ENCODE peak calls at places on chromosomes 13 and 19, in four cellular contexts. G is tibial artery, H is DND-41, S is IMR-90. A is an unnamed sample.

GRCh38 chr13:37621811-37622361 is 23.3 kb upstream of the POSTN start:
- DNase-seq in G (no peak), H (no peak), S (peak; percentile 84), A (no peak)

GRCh38 chr19:7191946-7192691 is 102.1 kb downstream of the INSR start:
- DNase-seq in G (no peak), H (peak; percentile 64), S (no peak), A (peak; percentile 69)

GRCh38 chr13:106617561-106617960 is 49.6 kb upstream of the ARGLU1 start:
- DNase-seq in G (no peak), H (no peak), S (peak; percentile 39), A (no peak)

GRCh38 chr13:46386996-46387851 is at the start of gene RUBCNL:
- DNase-seq in G (no peak), H (peak; percentile 65), S (no peak), A (peak; percentile 13)

GRCh38 chr19:47427241-47428176 is 8.2 kb upstream of the MEIS3 start:
- DNase-seq in G (no peak), H (peak; percentile 69), S (peak; percentile 45), A (peak; percentile 69)

GRCh38 chr19:42023121-42023942 is 29.3 kb upstream of the ATP1A3 start:
- DNase-seq in G (no peak), H (peak; percentile 34), S (peak; percentile 8), A (no peak)

GRCh38 chr19:33306853-33307792 is 4.8 kb upstream of the CEBPA start:
- DNase-seq in G (no peak), H (no peak), S (no peak), A (no peak)

GRCh38 chr13:111403266-111403665 is 82.8 kb downstream of the TEX29 start:
- DNase-seq in G (peak; percentile 28), H (no peak), S (no peak), A (no peak)

GRCh38 chr13:89163081-89163480 is 1491.9 kb downstream of the SLITRK5 start:
- DNase-seq in G (no peak), H (no peak), S (no peak), A (no peak)

GRCh38 chr13:35964764-35965163 is 166.4 kb downstream of the DCLK1 start:
- DNase-seq in G (no peak), H (no peak), S (peak; percentile 68), A (no peak)

GRCh38 chr13:36673838-36674326 is at the start of gene SERTM1:
- DNase-seq in G (no peak), H (no peak), S (no peak), A (no peak)

GRCh38 chr13:100525453-100526298 is 62.9 kb downstream of the GGACT start:
- DNase-seq in G (no peak), H (no peak), S (no peak), A (no peak)

GRCh38 chr13:22235285-22235949 is 564.5 kb downstream of the FGF9 start:
- DNase-seq in G (no peak), H (no peak), S (peak; percentile 4), A (no peak)

GRCh38 chr13:44715287-44716224 is 139.4 kb upstream of the TSC22D1 start:
- DNase-seq in G (no peak), H (no peak), S (no peak), A (no peak)

GRCh38 chr13:59771272-59771671 is 392.5 kb downstream of the DIAPH3 start:
- DNase-seq in G (no peak), H (no peak), S (peak; percentile 59), A (no peak)

GRCh38 chr13:39788097-39788496 is 132.6 kb downstream of the COG6 start:
- DNase-seq in G (no peak), H (no peak), S (no peak), A (no peak)

GRCh38 chr19:55379161-55379560 is 2.5 kb downstream of the TMEM190 start:
- DNase-seq in G (no peak), H (no peak), S (no peak), A (no peak)

GRCh38 chr19:12464769-12465725 is 19.6 kb downstream of the ZNF709 start:
- DNase-seq in G (no peak), H (no peak), S (no peak), A (no peak)
- H3K9me3 ChIP-seq in G (peaks cover 16% of the 10 kb centered on the region), H (peaks cover 43% of the 10 kb centered on the region), S (peaks cover 58% of the 10 kb centered on the region), A (peaks cover 58% of the 10 kb centered on the region)

DNA sequence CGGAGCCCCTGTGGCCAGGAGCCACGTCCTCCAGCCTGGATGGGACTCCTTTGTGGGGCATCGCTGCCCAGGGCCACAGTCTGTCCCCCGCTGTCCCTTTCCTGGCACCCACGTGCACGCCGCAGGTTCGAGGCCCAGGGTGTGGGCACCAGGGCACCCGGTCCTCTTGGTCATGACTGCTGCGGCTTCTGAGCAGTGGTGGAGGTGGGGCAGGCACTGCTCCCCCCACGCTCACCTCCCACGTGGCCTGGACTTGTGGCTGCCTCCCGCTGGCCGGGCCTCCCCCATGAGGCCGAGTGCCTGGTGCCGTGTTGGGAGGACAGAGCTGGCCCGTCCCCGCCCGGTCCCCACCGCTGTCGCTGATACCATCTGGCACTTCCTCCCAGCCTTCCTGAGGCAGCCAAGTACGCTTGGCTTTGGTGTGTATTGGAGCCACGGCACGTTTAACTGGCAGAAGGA is 12.8 kb downstream of the SPPL2B start:
- DNase-seq in G (no peak), H (no peak), S (no peak), A (no peak)
- H3K27ac ChIP-seq in G (no peak overlapping the region), H (no peak overlapping the region), S (no peak overlapping the region), A (no peak overlapping the region)

GRCh38 chr19:36847968-36848367 is 2.7 kb upstream of the ZNF345 start:
- DNase-seq in G (no peak), H (no peak), S (no peak), A (no peak)

GRCh38 chr19:36850646-36851442 is at the start of gene ZNF345:
- DNase-seq in G (peak; percentile 95), H (peak; percentile 93), S (peak; percentile 94), A (peak; percentile 86)

GRCh38 chr19:36851898-36852297 is 1.2 kb downstream of the ZNF345 start:
- DNase-seq in G (no peak), H (no peak), S (no peak), A (no peak)

DNA sequence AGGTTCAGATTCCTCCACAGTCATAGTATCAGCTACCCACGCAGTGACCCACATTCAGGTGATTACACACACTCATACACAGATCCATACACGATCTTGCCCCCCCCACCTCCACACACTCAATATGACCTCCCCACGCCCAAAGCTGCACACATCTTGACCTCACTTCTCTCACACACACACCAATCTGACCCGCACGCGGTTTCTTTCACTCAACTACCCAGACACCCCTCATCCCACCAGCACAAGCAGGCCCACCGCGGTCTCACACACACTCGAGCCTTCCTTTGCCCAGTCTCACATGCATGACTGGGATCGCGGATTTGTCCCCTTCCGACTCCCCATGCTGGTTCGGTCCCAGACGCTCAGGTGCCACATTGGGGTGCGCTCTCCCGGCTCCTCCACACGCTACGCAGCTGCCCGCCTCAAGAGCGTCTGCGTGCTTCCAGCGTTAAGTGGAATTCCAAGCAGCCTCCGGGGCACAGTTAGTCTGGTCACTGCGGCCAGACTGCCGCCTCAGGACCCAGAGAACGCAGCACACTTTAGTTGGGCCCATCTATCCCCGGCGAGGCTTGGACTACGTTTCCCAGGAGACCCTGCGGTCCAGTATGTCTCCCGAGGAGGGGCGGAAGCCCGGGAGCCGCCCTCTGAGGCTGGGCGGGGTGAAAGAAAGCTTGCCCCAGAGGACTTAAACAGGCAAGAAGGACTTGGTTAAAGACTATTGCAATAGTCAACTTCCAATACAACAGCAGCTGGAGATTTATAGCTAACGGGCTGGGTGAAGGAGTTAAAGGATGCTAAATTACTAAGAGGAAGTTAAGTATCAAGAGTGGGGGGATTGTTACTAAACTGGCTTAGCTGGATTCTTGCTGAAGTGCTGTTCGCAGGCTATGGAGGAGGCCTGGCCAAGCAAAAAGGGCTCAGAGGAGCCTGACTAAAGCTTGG is 703 bp upstream of the ZNF345 start:
- DNase-seq in G (peak; percentile 97), H (peak; percentile 92), S (peak; percentile 89), A (peak; percentile 89)
- H3K9me3 ChIP-seq in G (no peaks in the 10 kb centered on the region), H (peaks cover 3% of the 10 kb centered on the region), S (peaks cover 5% of the 10 kb centered on the region), A (peaks cover 4% of the 10 kb centered on the region)

DNA sequence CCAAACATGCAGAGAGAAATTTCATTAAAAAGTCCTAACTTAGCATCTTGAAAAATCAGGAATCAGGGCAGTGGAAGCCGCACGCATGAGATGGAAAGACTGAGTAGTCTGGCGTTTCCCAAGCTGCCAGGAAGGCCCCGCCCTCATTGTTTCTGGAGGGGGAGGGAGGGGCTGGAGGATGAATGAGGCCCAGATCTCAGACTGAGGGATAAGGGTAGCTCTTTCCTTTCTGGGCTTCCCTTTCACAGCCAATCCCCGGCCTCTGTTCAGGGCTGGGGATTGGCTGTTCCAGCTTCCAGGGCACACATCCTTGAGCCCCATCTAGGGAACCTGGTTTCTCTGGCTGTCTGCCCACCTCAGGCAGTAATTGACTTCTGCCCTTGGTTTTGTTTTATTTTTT is 7.3 kb downstream of the C19orf53 start:
- DNase-seq in G (peak; percentile 95), H (no peak), S (peak; percentile 81), A (no peak)
- H3K27ac ChIP-seq in G (peak overlapping the region; percentile 57), H (no peak overlapping the region), S (peak overlapping the region; percentile 23), A (no peak overlapping the region)

A was measured in naive thymus-derived CD4-positive, alpha-beta T cell.